ENCODE peak calls at places on chromosome 4, in ten cellular contexts. C, A, Q, D, L, M, Y, E, B and H are unnamed samples.

GRCh38 chr4:10095296-10095991 is 21.2 kb downstream of the WDR1 start:
- DNase-seq in C (no peak), A (no peak), Q (no peak), D (no peak), L (peak; percentile 66), M (no peak), Y (no peak), E (no peak), B (no peak), H (no peak)

GRCh38 chr4:141006236-141006802 is 127.0 kb downstream of the RNF150 start:
- DNase-seq in C (no peak), A (no peak), Q (no peak), D (no peak), L (no peak), M (no peak), Y (no peak), E (no peak), B (no peak), H (no peak)

GRCh38 chr4:78363031-78363430 is 188.5 kb upstream of the ANXA3 start:
- DNase-seq in C (no peak), A (no peak), Q (no peak), D (no peak), L (no peak), M (no peak), Y (no peak), E (no peak), B (no peak), H (no peak)

GRCh38 chr4:107989162-107989536 is 540 bp upstream of the HADH start:
- DNase-seq in C (no peak), A (no peak), Q (no peak), D (no peak), L (no peak), M (no peak), Y (no peak), E (no peak), B (no peak), H (no peak)

GRCh38 chr4:84501197-84501492 is 2.1 kb upstream of the NKX6-1 start:
- DNase-seq in C (no peak), A (no peak), Q (no peak), D (peak; percentile 65), L (no peak), M (no peak), Y (no peak), E (no peak), B (no peak), H (no peak)

GRCh38 chr4:25981749-25982148 is 67.7 kb downstream of the SMIM20 start:
- DNase-seq in C (no peak), A (no peak), Q (no peak), D (no peak), L (no peak), M (no peak), Y (no peak), E (no peak), B (no peak), H (no peak)

GRCh38 chr4:85408326-85408725 is 66.6 kb upstream of the ARHGAP24 start:
- DNase-seq in C (no peak), A (no peak), Q (no peak), D (no peak), L (no peak), M (no peak), Y (no peak), E (no peak), B (no peak), H (no peak)

GRCh38 chr4:150385606-150386005 is 196.3 kb upstream of the MAB21L2 start:
- DNase-seq in C (peak; percentile 62), A (no peak), Q (no peak), D (peak; percentile 40), L (no peak), M (no peak), Y (peak; percentile 92), E (no peak), B (no peak), H (peak; percentile 84)

GRCh38 chr4:32374201-32374600 is 1654.0 kb downstream of the PCDH7 start:
- DNase-seq in C (no peak), A (no peak), Q (no peak), D (no peak), L (no peak), M (no peak), Y (no peak), E (no peak), B (no peak), H (no peak)